ENCODE peak calls at places on chromosome 10, in six cellular contexts. Q is ovary; C is stimulated activated CD4-positive, alpha-beta T cell treated with anti-CD3 and anti-CD28 coated beads, Interleukin-1b, Interleukin-23, amount 100 ng/mL, for 24 hours; T is uterus; U is stimulated activated CD8-positive, alpha-beta memory T cell treated with anti-CD3 and anti-CD28 coated beads, Interleukin-4, amount 100 ng/mL, for 24 hours; M is activated T-cell treated with anti-CD3 and anti-CD28 coated beads for 1 hour. H is an unnamed sample.
A peak's percentile ranks its signal among the peaks of the same experiment; 100 is the strongest.

GRCh38 chr10:69810097-69810496 is 8.4 kb downstream of the COL13A1 start:
- DNase-seq in Q (no peak), C (no peak), T (no peak), U (no peak), M (no peak), H (no peak)

GRCh38 chr10:112435013-112435619 is 11.6 kb downstream of the ZDHHC6 start:
- DNase-seq in Q (no peak), C (no peak), T (no peak), U (no peak), M (no peak), H (no peak)

GRCh38 chr10:77949167-77949566 is 22.6 kb upstream of the DLG5 start:
- DNase-seq in Q (no peak), C (no peak), T (peak; percentile 31), U (no peak), M (no peak), H (no peak)

GRCh38 chr10:101694056-101694673 is 805 bp downstream of the FBXW4 start:
- DNase-seq in Q (peak; percentile 68), C (peak; percentile 34), T (peak; percentile 61), U (peak; percentile 49), M (peak; percentile 58), H (peak; percentile 61)

GRCh38 chr10:37754538-37755323 is 102.7 kb downstream of the ZNF248 start:
- DNase-seq in Q (no peak), C (no peak), T (no peak), U (no peak), M (no peak), H (no peak)

GRCh38 chr10:42961156-42961589 is 115.7 kb upstream of the RET start:
- DNase-seq in Q (no peak), C (no peak), T (no peak), U (no peak), M (no peak), H (no peak)

GRCh38 chr10:132897516-132898381 is 44.6 kb downstream of the CFAP46 start:
- DNase-seq in Q (no peak), C (no peak), T (no peak), U (no peak), M (no peak), H (no peak)

GRCh38 chr10:130470973-130471372 is 334.8 kb downstream of the GLRX3 start:
- DNase-seq in Q (no peak), C (no peak), T (no peak), U (no peak), M (no peak), H (no peak)

GRCh38 chr10:74432841-74433594 is 282.0 kb downstream of the ADK start:
- DNase-seq in Q (no peak), C (no peak), T (no peak), U (no peak), M (no peak), H (no peak)

GRCh38 chr10:62433181-62433692 is 59.1 kb downstream of the ZNF365 start:
- DNase-seq in Q (no peak), C (peak; percentile 16), T (peak; percentile 81), U (peak; percentile 44), M (peak; percentile 1), H (peak; percentile 57)

GRCh38 chr10:128125416-128125943 is 743 bp downstream of the MKI67 start:
- DNase-seq in Q (no peak), C (no peak), T (no peak), U (no peak), M (no peak), H (no peak)

GRCh38 chr10:525565-526315 is 163.7 kb downstream of the DIP2C start:
- DNase-seq in Q (no peak), C (no peak), T (no peak), U (no peak), M (no peak), H (no peak)

GRCh38 chr10:19862811-19863515 is 46.7 kb downstream of the PLXDC2 start:
- DNase-seq in Q (no peak), C (no peak), T (no peak), U (no peak), M (no peak), H (no peak)

GRCh38 chr10:78433722-78434535 is 400.3 kb downstream of the RPS24 start:
- DNase-seq in Q (no peak), C (no peak), T (no peak), U (no peak), M (no peak), H (no peak)

GRCh38 chr10:21961847-21962246 is 41.7 kb downstream of the DNAJC1 start:
- DNase-seq in Q (no peak), C (no peak), T (no peak), U (no peak), M (no peak), H (no peak)

GRCh38 chr10:118374404-118374803 is 32.3 kb upstream of the FAM204A start:
- DNase-seq in Q (no peak), C (no peak), T (no peak), U (no peak), M (no peak), H (no peak)

GRCh38 chr10:91381562-91381923 is 28.6 kb upstream of the HECTD2 start:
- DNase-seq in Q (no peak), C (no peak), T (no peak), U (no peak), M (no peak), H (no peak)

GRCh38 chr10:84531396-84531795 is 203.0 kb downstream of the CCSER2 start:
- DNase-seq in Q (no peak), C (no peak), T (no peak), U (no peak), M (no peak), H (no peak)

GRCh38 chr10:88979153-88979562 is 11.4 kb upstream of the FAS start:
- DNase-seq in Q (peak; percentile 66), C (no peak), T (peak; percentile 70), U (no peak), M (no peak), H (no peak)

GRCh38 chr10:123221418-123221817 is 67.2 kb downstream of the BUB3 start:
- DNase-seq in Q (no peak), C (no peak), T (no peak), U (no peak), M (no peak), H (no peak)

GRCh38 chr10:132001238-132001977 is 19.7 kb upstream of the BNIP3 start:
- DNase-seq in Q (no peak), C (no peak), T (no peak), U (no peak), M (no peak), H (no peak)

GRCh38 chr10:80535671-80536360 is 1.9 kb upstream of the SH2D4B start:
- DNase-seq in Q (peak; percentile 72), C (peak; percentile 21), T (peak; percentile 29), U (peak; percentile 68), M (peak; percentile 63), H (no peak)

GRCh38 chr10:88687853-88688467 is 18.1 kb upstream of the LIPK start:
- DNase-seq in Q (no peak), C (no peak), T (no peak), U (no peak), M (no peak), H (no peak)

GRCh38 chr10:5283305-5284158 is 81.2 kb upstream of the UCN3 start:
- DNase-seq in Q (peak; percentile 29), C (no peak), T (peak; percentile 33), U (peak; percentile 23), M (peak; percentile 54), H (peak; percentile 54)

GRCh38 chr10:72980348-72980747 is 25.7 kb upstream of the PLA2G12B start:
- DNase-seq in Q (no peak), C (no peak), T (no peak), U (no peak), M (no peak), H (no peak)

GRCh38 chr10:69425513-69426298 is 9.0 kb upstream of the TACR2 start:
- DNase-seq in Q (no peak), C (no peak), T (no peak), U (no peak), M (no peak), H (peak; percentile 18)

GRCh38 chr10:26855186-26855585 is 5.6 kb downstream of the ABI1 start:
- DNase-seq in Q (no peak), C (no peak), T (no peak), U (no peak), M (no peak), H (no peak)

GRCh38 chr10:74213571-74214162 is 62.6 kb downstream of the ADK start:
- DNase-seq in Q (no peak), C (no peak), T (no peak), U (no peak), M (peak; percentile 42), H (peak; percentile 5)

GRCh38 chr10:810351-810846 is 120.9 kb upstream of the DIP2C start:
- DNase-seq in Q (no peak), C (no peak), T (no peak), U (no peak), M (no peak), H (no peak)

GRCh38 chr10:67114945-67115344 is 189.1 kb downstream of the LRRTM3 start:
- DNase-seq in Q (no peak), C (no peak), T (no peak), U (no peak), M (no peak), H (no peak)

GRCh38 chr10:90857635-90858488 is at the start of gene HTR7:
- DNase-seq in Q (peak; percentile 64), C (no peak), T (peak; percentile 69), U (peak; percentile 44), M (peak; percentile 50), H (no peak)